ENCODE peak calls at places on chromosomes 1 and 21, in four cellular contexts. F is cardiac muscle cell, M is heart right ventricle, V is activated B cell treated with CpG ODN at 0.5 μM for 24 hours. N is an unnamed sample.

GRCh38 chr1:175564119-175564518 is 179.3 kb downstream of the TNR start:
- DNase-seq in F (no peak), M (no peak), V (no peak), N (no peak)

GRCh38 chr21:23127973-23128372 is 2129.8 kb downstream of the NCAM2 start:
- DNase-seq in F (no peak), M (no peak), V (no peak), N (no peak)

GRCh38 chr1:28190996-28191645 is 14.6 kb upstream of the PTAFR start:
- DNase-seq in F (peak), M (no peak), V (no peak), N (no peak)

GRCh38 chr1:11697893-11698210 is 6.3 kb downstream of the DRAXIN start:
- DNase-seq in F (no peak), M (no peak), V (no peak), N (no peak)

GRCh38 chr1:85911742-85912141 is 203.5 kb upstream of the ZNHIT6 start:
- DNase-seq in F (peak), M (no peak), V (no peak), N (no peak)

GRCh38 chr1:199226163-199226562 is 587.3 kb downstream of the PTPRC start:
- DNase-seq in F (peak), M (no peak), V (no peak), N (no peak)

GRCh38 chr1:40825430-40825778 is 36.8 kb downstream of the CITED4 start:
- DNase-seq in F (no peak), M (no peak), V (no peak), N (no peak)

GRCh38 chr21:31503939-31504338 is 155.6 kb upstream of the SOD1 start:
- DNase-seq in F (no peak), M (no peak), V (no peak), N (no peak)

GRCh38 chr1:27959792-27960603 is at the start of gene XKR8:
- DNase-seq in F (peak), M (peak), V (peak), N (peak)

GRCh38 chr1:24735619-24736375 is 9.4 kb upstream of the CLIC4 start:
- DNase-seq in F (peak), M (peak), V (no peak), N (no peak)

GRCh38 chr1:19327301-19327700 is 15.2 kb downstream of the SLC66A1 start:
- DNase-seq in F (no peak), M (no peak), V (no peak), N (no peak)

GRCh38 chr1:94130851-94131595 is 10.1 kb upstream of the ABCA4 start:
- DNase-seq in F (peak), M (no peak), V (no peak), N (no peak)

GRCh38 chr21:33403128-33403785 is at the start of gene IFNGR2:
- DNase-seq in F (peak), M (peak), V (peak), N (no peak)

GRCh38 chr1:213568929-213569815 is 418.6 kb upstream of the PROX1 start:
- DNase-seq in F (no peak), M (no peak), V (no peak), N (no peak)

GRCh38 chr1:226912587-226913176 is 27.4 kb upstream of the COQ8A start:
- DNase-seq in F (peak), M (peak), V (no peak), N (no peak)

DNA sequence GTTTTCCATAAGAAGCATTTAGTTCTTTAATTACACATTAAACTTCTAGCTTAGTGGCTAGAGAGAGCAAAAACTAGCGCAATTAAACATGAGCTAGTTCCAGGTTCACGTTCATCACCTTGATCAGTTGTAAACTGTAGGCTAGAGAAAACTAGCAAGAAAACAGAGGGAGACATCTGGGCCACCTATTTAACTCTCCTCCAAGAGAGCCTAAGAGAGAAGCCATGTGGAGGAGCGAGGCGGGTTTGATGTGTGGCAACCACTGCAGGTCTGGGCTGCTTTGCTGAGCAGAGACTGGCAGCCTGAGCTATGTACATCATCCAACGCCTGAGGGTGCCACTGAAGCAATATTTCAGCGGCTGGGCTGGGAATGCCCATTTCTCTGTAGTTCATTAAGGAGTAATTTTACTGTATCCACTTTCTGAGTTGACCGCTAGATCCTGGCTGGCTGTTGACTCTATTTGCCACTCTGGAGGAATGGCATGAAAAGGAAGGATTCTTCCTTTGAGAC is 252.9 kb downstream of the DYRK1A start:
- DNase-seq in F (no peak), M (peak), V (no peak), N (no peak)
- TF ChIP-seq CTCF in F (no peak), M (no peak), V (no peak), N (no peak)

GRCh38 chr1:178300350-178300699 is 196.4 kb downstream of the CLEC20A start:
- DNase-seq in F (no peak), M (no peak), V (no peak), N (no peak)

GRCh38 chr1:178291166-178291565 is 197.3 kb downstream of the RASAL2 start:
- DNase-seq in F (no peak), M (no peak), V (no peak), N (no peak)

GRCh38 chr1:178294654-178295053 is 200.8 kb downstream of the RASAL2 start:
- DNase-seq in F (no peak), M (no peak), V (no peak), N (no peak)
- TF ChIP-seq CTCF in F (no peak), M (no peak), V (no peak), N (no peak)

DNA sequence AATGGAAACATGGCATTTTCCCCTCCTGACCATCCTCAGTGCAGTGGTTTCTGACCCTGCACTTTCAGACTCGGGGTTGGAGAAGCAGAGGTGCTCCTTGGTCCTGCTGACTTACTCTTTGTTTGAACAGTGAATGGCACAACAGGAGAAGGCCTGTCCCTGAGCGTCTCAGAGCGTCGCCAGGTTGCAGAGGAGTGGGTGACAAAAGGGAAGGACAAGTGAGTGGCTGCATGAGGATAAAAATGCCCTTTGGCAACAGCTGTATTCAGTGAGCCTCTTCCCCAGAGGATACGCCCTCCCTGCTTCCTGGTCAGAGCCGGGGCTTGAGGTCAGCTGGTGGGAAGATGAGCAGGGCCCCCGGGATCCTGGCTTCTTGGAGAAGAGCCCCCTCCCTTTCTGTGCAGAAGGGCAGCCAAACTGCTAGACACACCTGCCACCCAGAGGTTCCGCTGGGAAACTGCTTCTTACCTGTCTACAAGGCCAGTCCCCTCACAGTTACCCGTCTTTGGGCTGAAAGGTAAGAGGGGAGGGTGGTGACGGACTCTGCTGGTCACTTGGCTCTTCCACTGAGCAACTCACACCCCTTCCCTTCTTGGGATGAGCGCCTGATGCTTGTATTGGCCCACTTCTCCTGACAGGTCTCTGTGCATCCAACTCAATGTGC is 16.6 kb downstream of the NPL start:
- DNase-seq in F (no peak), M (no peak), V (no peak), N (no peak)
- TF ChIP-seq CTCF in F (no peak), M (no peak), V (no peak), N (no peak)

DNA sequence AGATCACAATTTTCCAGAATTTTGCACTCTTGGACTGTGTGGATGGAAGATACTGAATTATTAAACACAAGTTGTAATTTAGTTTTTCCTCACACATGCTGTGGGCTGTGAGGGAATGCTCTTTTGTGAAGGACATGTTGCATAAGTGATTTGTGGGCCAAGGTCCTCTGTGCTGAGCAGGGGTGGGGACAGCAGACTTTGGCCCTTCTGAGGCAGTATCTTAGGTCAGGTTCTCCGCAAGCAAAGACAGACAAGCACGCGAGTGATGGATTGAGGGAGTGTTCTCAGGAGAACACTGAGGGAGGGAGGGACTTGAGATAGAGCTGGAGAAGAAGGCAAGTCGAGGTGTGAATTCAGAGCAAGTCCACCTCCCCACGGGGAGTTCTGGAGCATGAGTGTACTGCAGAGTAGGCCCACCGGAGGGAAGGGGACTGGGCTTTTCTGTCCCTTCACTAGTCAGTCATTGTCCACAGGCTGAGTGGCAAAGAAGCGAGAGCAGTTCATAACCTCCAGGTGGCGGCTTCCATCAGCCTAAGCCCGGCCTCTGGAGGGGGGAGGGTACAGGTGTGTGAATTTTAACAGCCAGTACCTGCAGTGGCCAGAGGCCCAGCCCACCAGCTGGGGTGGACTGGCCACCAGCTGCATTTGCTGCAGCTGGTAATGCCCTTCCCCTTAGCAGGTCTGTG is 19.1 kb upstream of the CD101 start:
- DNase-seq in F (no peak), M (no peak), V (no peak), N (no peak)
- TF ChIP-seq CTCF in F (no peak), M (no peak), V (no peak), N (no peak)

GRCh38 chr1:197304626-197305200 is 36.7 kb downstream of the CRB1 start:
- DNase-seq in F (no peak), M (no peak), V (no peak), N (no peak)
- TF ChIP-seq CTCF in F (no peak), M (no peak), V (no peak), N (no peak)

DNA sequence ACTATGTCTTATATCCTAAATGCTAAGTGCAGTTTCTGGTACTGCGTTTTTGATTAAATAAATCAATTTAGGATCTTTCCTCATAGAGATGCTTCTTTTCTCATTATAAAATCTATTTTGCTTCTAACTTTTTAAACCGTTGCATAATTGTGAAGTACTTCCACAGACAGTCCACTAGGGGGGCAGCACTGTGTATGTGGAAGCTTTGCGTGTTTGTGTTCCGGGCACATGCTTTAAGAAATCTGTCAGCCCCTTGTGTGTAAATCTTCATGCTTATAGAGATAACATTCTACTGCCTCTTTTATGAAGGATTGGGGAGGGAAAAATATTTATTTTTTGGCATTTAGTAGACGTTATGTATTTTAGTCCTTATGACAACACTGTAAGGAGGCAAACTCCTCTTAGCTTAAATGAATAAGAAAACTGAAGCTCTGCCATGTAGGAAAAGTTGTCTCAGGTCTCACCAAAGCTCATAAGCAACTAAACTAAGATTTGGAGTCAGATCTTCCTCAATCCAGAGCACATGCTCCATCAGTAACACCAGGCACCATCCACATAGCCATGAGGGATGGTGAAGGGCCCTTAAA is 157.3 kb upstream of the PTGFR start:
- DNase-seq in F (peak), M (no peak), V (no peak), N (no peak)
- TF ChIP-seq CTCF in F (peak), M (peak), V (no peak), N (peak)

DNA sequence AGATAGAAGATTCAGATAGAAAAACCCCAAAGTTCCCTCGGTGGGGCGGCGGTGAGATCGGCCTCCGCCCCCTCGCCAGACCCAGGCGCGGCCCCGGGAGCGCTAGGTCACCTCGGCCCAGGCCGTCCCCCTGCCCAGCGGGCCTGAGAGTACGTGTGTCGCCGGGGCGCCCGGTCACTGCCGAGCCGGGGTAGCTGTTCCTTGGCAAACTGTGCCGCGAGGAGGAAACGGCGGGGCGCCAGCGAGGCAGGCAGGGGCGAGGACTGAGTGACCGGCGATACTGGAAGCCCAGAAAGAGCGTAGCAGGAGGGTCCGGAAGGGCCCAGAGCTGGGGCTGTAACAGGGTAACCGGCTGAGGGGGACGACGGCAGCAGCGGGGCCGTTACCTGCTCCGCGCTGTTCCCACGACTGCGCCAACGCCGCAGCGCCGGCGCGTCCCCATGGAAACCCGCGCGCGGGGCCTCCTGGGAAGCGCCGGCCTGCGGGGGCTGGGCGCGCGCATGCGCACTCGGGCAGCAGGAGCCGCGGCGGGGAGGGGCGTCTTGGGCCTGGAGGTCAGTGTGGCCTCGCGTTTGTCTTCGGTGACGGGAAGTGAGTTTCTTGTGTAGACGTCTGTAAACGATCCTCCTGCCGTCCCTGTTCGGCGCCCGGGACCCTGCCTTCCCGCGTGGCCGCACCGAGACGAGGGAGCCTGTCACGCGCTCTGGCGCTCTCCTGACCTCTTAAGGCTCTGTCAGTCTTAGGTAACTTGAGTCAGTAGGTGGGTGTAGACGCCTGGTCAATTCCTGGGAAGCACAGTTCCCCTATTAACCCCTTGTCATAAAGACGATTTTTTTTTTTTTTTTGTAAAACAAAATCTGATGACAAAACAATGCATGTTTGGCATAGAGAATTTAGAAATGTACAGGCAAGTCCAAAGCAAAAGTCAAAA is at the start of gene LCA5L:
- DNase-seq in F (peak), M (peak), V (peak), N (peak)
- TF ChIP-seq CTCF in F (no peak), M (no peak), V (no peak), N (peak)

GRCh38 chr1:202565890-202566289 is 144.4 kb downstream of the SYT2 start:
- DNase-seq in F (no peak), M (no peak), V (no peak), N (no peak)
- TF ChIP-seq CTCF in F (no peak), M (no peak), V (no peak), N (no peak)

DNA sequence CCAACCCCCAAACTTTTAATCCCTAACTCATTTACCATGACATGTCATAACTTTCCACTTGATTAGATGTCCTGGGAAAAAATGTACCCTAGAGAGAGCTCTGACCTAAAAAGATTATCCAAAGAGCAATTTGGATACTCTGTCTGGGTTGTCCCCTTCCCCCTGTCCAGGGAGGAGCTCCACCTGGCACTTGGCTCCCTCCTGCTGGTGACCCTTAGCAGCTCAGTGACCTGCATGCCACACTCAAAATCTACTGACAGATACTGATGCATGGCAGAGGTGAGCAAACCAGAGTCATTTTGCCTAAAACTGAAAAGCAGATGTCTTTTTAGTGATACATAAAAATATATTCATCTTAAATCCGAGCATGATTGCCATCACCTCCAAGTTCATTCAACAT is 442.3 kb upstream of the CHRM3 start:
- DNase-seq in F (no peak), M (no peak), V (no peak), N (no peak)
- TF ChIP-seq CTCF in F (no peak), M (no peak), V (no peak), N (no peak)

N was measured in right atrium auricular region.